ENCODE peak calls at places on chromosomes 11 and 22, in eight cellular contexts. X is fibroblast of pulmonary artery, K is choroid plexus epithelial cell, O is GM23248, V is fibroblast of mammary gland, E is Peyer's patch, Y is psoas muscle, P is spleen. Z is an unnamed sample.
A peak's percentile ranks its signal among the peaks of the same experiment; 100 is the strongest.

GRCh38 chr22:41799486-41800347 is 762 bp upstream of the CCDC134 start:
- DNase-seq in X (peak; percentile 22), K (peak; percentile 27), O (peak; percentile 57), V (no peak), E (no peak), Y (peak; percentile 44), P (peak; percentile 84), Z (peak; percentile 83)

GRCh38 chr22:24176630-24177029 is 4.7 kb upstream of the SUSD2 start:
- DNase-seq in X (no peak), K (no peak), O (no peak), V (no peak), E (no peak), Y (no peak), P (no peak), Z (no peak)

GRCh38 chr11:15146271-15147003 is 31.7 kb downstream of the INSC start:
- DNase-seq in X (peak; percentile 10), K (peak; percentile 37), O (peak; percentile 89), V (peak; percentile 82), E (no peak), Y (no peak), P (no peak), Z (no peak)

GRCh38 chr22:30861131-30861530 is 107.4 kb downstream of the MORC2 start:
- DNase-seq in X (no peak), K (no peak), O (no peak), V (no peak), E (no peak), Y (no peak), P (peak; percentile 43), Z (peak; percentile 26)

GRCh38 chr11:64245797-64246623 is 733 bp downstream of the PPP1R14B start:
- DNase-seq in X (peak; percentile 82), K (peak; percentile 82), O (peak; percentile 98), V (peak; percentile 91), E (peak; percentile 59), Y (peak; percentile 92), P (peak; percentile 89), Z (peak; percentile 77)

GRCh38 chr11:45907911-45908370 is 870 bp upstream of the FREY1 start:
- DNase-seq in X (no peak), K (no peak), O (no peak), V (no peak), E (no peak), Y (no peak), P (no peak), Z (no peak)

GRCh38 chr11:124075841-124076571 is 34.9 kb upstream of the OR10G7 start:
- DNase-seq in X (no peak), K (no peak), O (peak; percentile 49), V (no peak), E (no peak), Y (peak; percentile 23), P (peak; percentile 77), Z (no peak)

GRCh38 chr11:115724709-115725108 is 220.5 kb upstream of the CADM1 start:
- DNase-seq in X (no peak), K (no peak), O (peak; percentile 5), V (no peak), E (no peak), Y (no peak), P (no peak), Z (no peak)

GRCh38 chr11:27830206-27830605 is 130.0 kb upstream of the BDNF start:
- DNase-seq in X (no peak), K (peak; percentile 20), O (no peak), V (peak; percentile 12), E (no peak), Y (no peak), P (no peak), Z (no peak)

GRCh38 chr22:20867179-20868099 is 8.6 kb downstream of the SNAP29 start:
- DNase-seq in X (peak; percentile 55), K (peak; percentile 76), O (peak; percentile 33), V (peak; percentile 55), E (no peak), Y (no peak), P (no peak), Z (no peak)

GRCh38 chr22:36358533-36359171 is 29.1 kb downstream of the MYH9 start:
- DNase-seq in X (no peak), K (peak; percentile 44), O (peak; percentile 60), V (peak; percentile 49), E (no peak), Y (no peak), P (no peak), Z (no peak)

GRCh38 chr11:71305451-71306125 is 53.2 kb upstream of the SHANK2 start:
- DNase-seq in X (no peak), K (no peak), O (peak; percentile 16), V (no peak), E (no peak), Y (no peak), P (peak; percentile 60), Z (no peak)

GRCh38 chr11:88480217-88480616 is 142.7 kb upstream of the CTSC start:
- DNase-seq in X (peak; percentile 93), K (peak; percentile 78), O (peak; percentile 88), V (peak; percentile 92), E (no peak), Y (no peak), P (no peak), Z (no peak)

GRCh38 chr22:37201066-37201820 is 11.0 kb downstream of the SSTR3 start:
- DNase-seq in X (no peak), K (no peak), O (no peak), V (no peak), E (no peak), Y (no peak), P (peak; percentile 54), Z (no peak)

GRCh38 chr22:29478326-29479276 is 1.4 kb upstream of the NEFH start:
- DNase-seq in X (peak; percentile 21), K (peak; percentile 21), O (peak; percentile 51), V (no peak), E (no peak), Y (no peak), P (no peak), Z (peak; percentile 86)

GRCh38 chr22:27715078-27715477 is 86.5 kb downstream of the MN1 start:
- DNase-seq in X (no peak), K (peak; percentile 5), O (no peak), V (no peak), E (no peak), Y (peak; percentile 59), P (peak; percentile 37), Z (no peak)

GRCh38 chr11:110425751-110426545 is 3.8 kb upstream of the FDX1 start:
- DNase-seq in X (peak; percentile 20), K (peak; percentile 96), O (peak; percentile 98), V (peak; percentile 90), E (no peak), Y (no peak), P (no peak), Z (no peak)

GRCh38 chr11:95229199-95230053 is 1.6 kb downstream of the SESN3 start:
- DNase-seq in X (peak; percentile 26), K (peak; percentile 56), O (peak; percentile 52), V (peak; percentile 42), E (no peak), Y (no peak), P (peak; percentile 68), Z (peak; percentile 21)

DNA sequence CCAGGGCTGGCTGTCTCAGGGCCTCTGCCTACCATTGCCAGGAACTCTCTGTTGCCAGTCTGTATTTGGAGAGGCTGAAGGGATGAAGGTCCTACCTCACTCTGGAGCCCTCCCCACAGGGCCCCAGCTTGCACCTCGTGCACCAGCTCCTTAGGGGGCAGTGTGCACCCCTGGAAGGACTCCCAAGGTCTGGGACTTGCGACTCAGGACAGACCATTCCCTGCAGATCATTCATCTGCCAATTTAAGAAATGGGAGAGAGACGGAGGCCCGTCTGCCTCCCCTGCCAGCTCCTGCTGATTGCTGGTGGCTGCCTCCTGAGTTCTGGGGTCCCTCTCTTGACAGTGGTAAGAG is 27.5 kb upstream of the MALAT1 start:
- DNase-seq in X (peak; percentile 85), K (peak; percentile 87), O (peak; percentile 85), V (peak; percentile 86), E (no peak), Y (peak; percentile 85), P (peak; percentile 89), Z (peak; percentile 80)
- H3K4me3 ChIP-seq in X (peak overlapping the region; percentile 34), K (peak overlapping the region; percentile 15), O (peak overlapping the region; percentile 31), V (peak overlapping the region; percentile 17), E (peak overlapping the region; percentile 18), Y (peak overlapping the region; percentile 61), P (no peak overlapping the region), Z (no peak overlapping the region)

GRCh38 chr22:46322711-46323110 is 12.8 kb upstream of the TRMU start:
- DNase-seq in X (no peak), K (no peak), O (no peak), V (no peak), E (no peak), Y (no peak), P (peak; percentile 56), Z (peak; percentile 20)
- H3K4me3 ChIP-seq in X (no peak overlapping the region), K (no peak overlapping the region), O (no peak overlapping the region), V (no peak overlapping the region), E (no peak overlapping the region), Y (no peak overlapping the region), P (no peak overlapping the region), Z (no peak overlapping the region)

DNA sequence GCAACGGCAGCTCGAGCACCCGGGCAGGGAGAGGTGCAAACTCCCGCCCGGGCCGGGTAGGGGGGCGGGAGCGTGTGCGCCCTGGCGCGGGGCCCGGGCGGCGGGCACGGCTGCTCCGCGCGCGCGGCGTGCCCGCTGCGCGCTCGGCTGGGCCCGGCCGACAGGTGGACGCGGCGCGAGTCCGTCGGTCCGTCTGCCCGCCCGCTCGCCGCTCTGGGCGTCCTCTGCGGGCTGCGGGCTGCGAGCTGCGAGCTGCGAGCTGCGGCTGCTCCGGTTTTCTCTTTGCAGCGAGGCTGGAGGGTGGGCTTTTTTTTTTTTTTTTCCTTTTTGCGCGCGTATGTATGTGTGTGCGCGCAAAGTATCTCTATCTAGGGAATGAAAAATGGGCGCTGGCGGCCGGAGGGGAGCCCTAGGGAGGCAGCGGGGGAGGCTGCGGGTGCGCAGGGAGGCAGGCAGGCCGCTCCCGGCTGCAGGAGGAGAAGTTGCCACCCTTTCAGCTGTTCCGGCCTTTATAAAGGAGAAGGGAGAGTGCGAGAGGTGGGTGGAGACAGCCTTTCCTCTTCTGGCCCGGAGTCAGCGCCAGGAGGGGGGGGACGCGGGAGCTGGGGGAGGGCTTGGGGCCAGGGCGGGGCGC is at the start of gene PDGFB:
- DNase-seq in X (peak; percentile 48), K (no peak), O (peak; percentile 35), V (no peak), E (no peak), Y (no peak), P (no peak), Z (peak; percentile 82)
- H3K4me3 ChIP-seq in X (peak within 1 kb of the TSS; percentile 56), K (peak within 1 kb of the TSS; percentile 32), O (peak within 1 kb of the TSS; percentile 51), V (no peak within 1 kb of the TSS), E (peak within 1 kb of the TSS; percentile 59), Y (peak within 1 kb of the TSS; percentile 73), P (peak within 1 kb of the TSS; percentile 61), Z (peak within 1 kb of the TSS; percentile 64)

GRCh38 chr11:103327721-103328120 is 218.5 kb downstream of the DYNC2H1 start:
- DNase-seq in X (peak; percentile 79), K (peak; percentile 51), O (no peak), V (no peak), E (no peak), Y (no peak), P (no peak), Z (no peak)
- H3K4me3 ChIP-seq in X (no peak overlapping the region), K (no peak overlapping the region), O (no peak overlapping the region), V (no peak overlapping the region), E (no peak overlapping the region), Y (no peak overlapping the region), P (no peak overlapping the region), Z (no peak overlapping the region)

GRCh38 chr11:102448869-102449224 is 3.7 kb downstream of the TMEM123 start:
- DNase-seq in X (no peak), K (peak; percentile 64), O (no peak), V (no peak), E (no peak), Y (no peak), P (no peak), Z (no peak)
- H3K4me3 ChIP-seq in X (no peak overlapping the region), K (no peak overlapping the region), O (no peak overlapping the region), V (no peak overlapping the region), E (no peak overlapping the region), Y (no peak overlapping the region), P (no peak overlapping the region), Z (no peak overlapping the region)